ENCODE peak calls at places on chromosomes 13 and 19, in seven cellular contexts. One of them, this sample, is unnamed.
A peak's percentile ranks its signal among the peaks of the same experiment; 100 is the strongest.

GRCh38 chr13:46914341-46914740 is 17.5 kb upstream of the HTR2A start:
- DNase-seq in naive B cell: no peak
- DNase-seq in hepatic stellate cell: no peak
- DNase-seq in astrocyte of the hippocampus: peak; percentile 79
- DNase-seq in fibroblast of the conjunctiva: no peak
- DNase-seq in stimulated activated CD4-positive, alpha-beta T cell treated with anti-CD3 and anti-CD28 coated beads, Interleukin-1b, Interleukin-23, amount 100 ng/mL, for 24 hours: no peak
- DNase-seq in tibial artery: no peak
- DNase-seq in this sample: no peak

GRCh38 chr13:51435002-51435578 is 17.7 kb downstream of the INTS6 start:
- DNase-seq in fibroblast of the conjunctiva: no peak
- DNase-seq in stimulated activated CD4-positive, alpha-beta T cell treated with anti-CD3 and anti-CD28 coated beads, Interleukin-1b, Interleukin-23, amount 100 ng/mL, for 24 hours: no peak
- DNase-seq in tibial artery: no peak
- DNase-seq in hepatic stellate cell: no peak
- DNase-seq in astrocyte of the hippocampus: peak; percentile 27
- DNase-seq in naive B cell: peak; percentile 27
- DNase-seq in this sample: peak; percentile 34

GRCh38 chr13:46663216-46663615 is 110.2 kb downstream of the LRCH1 start:
- DNase-seq in fibroblast of the conjunctiva: no peak
- DNase-seq in stimulated activated CD4-positive, alpha-beta T cell treated with anti-CD3 and anti-CD28 coated beads, Interleukin-1b, Interleukin-23, amount 100 ng/mL, for 24 hours: no peak
- DNase-seq in hepatic stellate cell: no peak
- DNase-seq in astrocyte of the hippocampus: no peak
- DNase-seq in naive B cell: no peak
- DNase-seq in tibial artery: no peak
- DNase-seq in this sample: no peak

GRCh38 chr19:54448037-54448773 is 794 bp upstream of the LENG8 start:
- DNase-seq in naive B cell: no peak
- DNase-seq in fibroblast of the conjunctiva: no peak
- DNase-seq in astrocyte of the hippocampus: peak; percentile 72
- DNase-seq in tibial artery: peak; percentile 61
- DNase-seq in hepatic stellate cell: peak; percentile 79
- DNase-seq in stimulated activated CD4-positive, alpha-beta T cell treated with anti-CD3 and anti-CD28 coated beads, Interleukin-1b, Interleukin-23, amount 100 ng/mL, for 24 hours: peak; percentile 20
- DNase-seq in this sample: peak; percentile 72

GRCh38 chr13:27915301-27916207 is 4.2 kb upstream of the PDX1 start:
- DNase-seq in astrocyte of the hippocampus: no peak
- DNase-seq in hepatic stellate cell: no peak
- DNase-seq in tibial artery: no peak
- DNase-seq in naive B cell: no peak
- DNase-seq in fibroblast of the conjunctiva: no peak
- DNase-seq in stimulated activated CD4-positive, alpha-beta T cell treated with anti-CD3 and anti-CD28 coated beads, Interleukin-1b, Interleukin-23, amount 100 ng/mL, for 24 hours: no peak
- DNase-seq in this sample: no peak

GRCh38 chr19:18000480-18000980 is 7.4 kb upstream of the ARRDC2 start:
- DNase-seq in tibial artery: no peak
- DNase-seq in astrocyte of the hippocampus: no peak
- DNase-seq in naive B cell: no peak
- DNase-seq in fibroblast of the conjunctiva: no peak
- DNase-seq in hepatic stellate cell: no peak
- DNase-seq in stimulated activated CD4-positive, alpha-beta T cell treated with anti-CD3 and anti-CD28 coated beads, Interleukin-1b, Interleukin-23, amount 100 ng/mL, for 24 hours: no peak
- DNase-seq in this sample: no peak

GRCh38 chr19:6236310-6237291 is 43.2 kb downstream of the MLLT1 start:
- DNase-seq in hepatic stellate cell: no peak
- DNase-seq in astrocyte of the hippocampus: no peak
- DNase-seq in naive B cell: no peak
- DNase-seq in stimulated activated CD4-positive, alpha-beta T cell treated with anti-CD3 and anti-CD28 coated beads, Interleukin-1b, Interleukin-23, amount 100 ng/mL, for 24 hours: no peak
- DNase-seq in fibroblast of the conjunctiva: no peak
- DNase-seq in tibial artery: no peak
- DNase-seq in this sample: no peak

GRCh38 chr19:50281491-50281890 is 47.7 kb downstream of the KCNC3 start:
- DNase-seq in stimulated activated CD4-positive, alpha-beta T cell treated with anti-CD3 and anti-CD28 coated beads, Interleukin-1b, Interleukin-23, amount 100 ng/mL, for 24 hours: no peak
- DNase-seq in hepatic stellate cell: no peak
- DNase-seq in astrocyte of the hippocampus: no peak
- DNase-seq in tibial artery: no peak
- DNase-seq in fibroblast of the conjunctiva: no peak
- DNase-seq in naive B cell: no peak
- DNase-seq in this sample: no peak

GRCh38 chr13:42495256-42495655 is 78.7 kb upstream of the TNFSF11 start:
- DNase-seq in fibroblast of the conjunctiva: no peak
- DNase-seq in hepatic stellate cell: no peak
- DNase-seq in naive B cell: no peak
- DNase-seq in tibial artery: no peak
- DNase-seq in stimulated activated CD4-positive, alpha-beta T cell treated with anti-CD3 and anti-CD28 coated beads, Interleukin-1b, Interleukin-23, amount 100 ng/mL, for 24 hours: no peak
- DNase-seq in astrocyte of the hippocampus: no peak
- DNase-seq in this sample: no peak